ENCODE peak calls at places on chromosomes 16 and 17, in ten cellular contexts. R is cardiac muscle cell, H is lung, X is neural progenitor cell, Z is testis, T is sigmoid colon, O is fibroblast of lung, L is PC-9, J is uterus, B is IMR-90. V is an unnamed sample. For H3K4me1, the result is how much of the 10 kb centered on the place peaks cover.

GRCh38 chr17:74569392-74570003 is 2.2 kb upstream of the CD300H start:
- DNase-seq in R (peak), H (peak), X (no peak), Z (peak), T (no peak), O (peak), L (peak), J (peak), B (peak), V (peak)

GRCh38 chr17:34393401-34393800 is 30.4 kb upstream of the CCL1 start:
- DNase-seq in R (no peak), H (no peak), X (no peak), Z (no peak), T (no peak), O (no peak), L (no peak), J (no peak), B (no peak), V (no peak)

GRCh38 chr17:20234266-20234665 is 225.1 kb downstream of the SPECC1 start:
- DNase-seq in R (no peak), H (no peak), X (no peak), Z (no peak), T (no peak), O (no peak), L (no peak), J (no peak), B (no peak), V (no peak)

GRCh38 chr16:54620197-54620596 is 310.5 kb upstream of the IRX5 start:
- DNase-seq in R (no peak), H (no peak), X (no peak), Z (no peak), T (no peak), O (no peak), L (no peak), J (no peak), B (no peak), V (no peak)

GRCh38 chr16:5033256-5034166 is at the start of gene NAGPA:
- DNase-seq in R (peak), H (peak), X (peak), Z (peak), T (peak), O (peak), L (peak), J (peak), B (peak), V (peak)

GRCh38 chr16:56382901-56383355 is 42.4 kb downstream of the AMFR start:
- DNase-seq in R (peak), H (no peak), X (no peak), Z (no peak), T (no peak), O (peak), L (peak), J (no peak), B (peak), V (no peak)

GRCh38 chr16:9366048-9366969 is 274.9 kb downstream of the HAPSTR1 start:
- DNase-seq in R (no peak), H (no peak), X (no peak), Z (no peak), T (no peak), O (no peak), L (no peak), J (no peak), B (no peak), V (no peak)

GRCh38 chr17:38749222-38750043 is 1.3 kb upstream of the PCGF2 start:
- DNase-seq in R (peak), H (peak), X (peak), Z (peak), T (peak), O (peak), L (peak), J (peak), B (peak), V (peak)

GRCh38 chr17:56604691-56605090 is 11.2 kb downstream of the NOG start:
- DNase-seq in R (no peak), H (no peak), X (no peak), Z (no peak), T (no peak), O (no peak), L (peak), J (no peak), B (no peak), V (no peak)

GRCh38 chr17:42422412-42422957 is 571 bp downstream of the CAVIN1 start:
- DNase-seq in R (peak), H (no peak), X (peak), Z (no peak), T (peak), O (peak), L (peak), J (no peak), B (peak), V (no peak)

DNA sequence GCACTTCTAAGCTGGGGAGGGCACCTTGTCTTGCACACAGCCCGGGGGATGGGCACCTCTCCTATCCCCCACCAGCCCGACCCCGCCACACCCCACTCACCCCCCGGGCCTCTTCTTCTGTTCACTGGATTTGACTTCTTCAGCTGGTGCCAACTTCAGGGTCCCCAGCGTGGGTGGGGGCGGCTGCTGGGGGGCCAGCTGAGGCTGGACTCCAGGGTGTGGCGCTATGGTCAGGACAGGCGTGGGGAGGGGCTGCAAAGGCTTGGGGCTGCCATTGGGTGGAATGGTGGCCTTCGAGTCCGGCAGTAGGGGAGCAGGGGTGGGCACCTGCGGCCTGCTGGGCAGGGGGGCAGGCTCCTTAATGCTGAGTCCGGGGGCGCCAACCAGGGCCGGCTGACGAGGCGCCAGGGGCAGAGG is 6.1 kb downstream of the MNT start:
- DNase-seq in R (no peak), H (no peak), X (no peak), Z (no peak), T (peak), O (no peak), L (no peak), J (no peak), B (no peak), V (no peak)
- H3K4me1 ChIP-seq in R (under half), H (under half), X (under half), Z (half or more), T (half or more), O (under half), L (under half), J (half or more), B (under half), V (under half)

DNA sequence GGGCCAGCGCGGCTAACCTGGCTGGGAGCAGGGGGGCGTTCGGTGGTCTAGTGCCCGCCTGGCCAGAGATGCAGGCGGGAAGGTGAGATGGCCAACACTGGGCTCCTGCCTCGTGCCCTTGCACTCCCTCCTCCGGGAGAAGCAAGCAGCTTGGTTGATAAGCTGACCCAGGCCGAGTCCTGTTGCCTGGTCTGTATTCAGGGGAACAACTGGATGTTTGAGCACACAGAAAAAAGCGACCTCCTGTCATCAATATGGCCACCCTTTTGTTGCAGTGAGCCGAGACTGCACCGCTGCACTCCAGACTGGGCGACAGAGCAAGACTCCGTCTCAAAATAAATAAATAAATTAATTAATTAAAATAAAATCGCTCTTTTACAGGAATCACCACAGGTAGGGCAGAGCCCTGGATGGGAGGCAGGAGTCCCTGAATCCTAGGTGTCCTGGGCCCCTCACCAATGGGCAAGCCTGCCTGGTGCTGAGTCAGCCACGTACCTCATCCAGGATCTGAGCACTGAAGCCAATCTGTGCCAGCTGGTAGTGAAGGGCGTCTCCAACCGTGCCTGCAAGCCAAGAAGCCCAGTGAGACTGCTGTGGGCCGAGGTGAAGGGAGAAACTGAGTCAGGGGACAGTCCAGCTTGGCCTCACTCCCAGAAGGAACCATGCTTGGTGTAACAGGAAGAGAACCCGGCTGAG is 31.8 kb downstream of the HASPIN start:
- DNase-seq in R (no peak), H (no peak), X (no peak), Z (peak), T (no peak), O (no peak), L (no peak), J (no peak), B (no peak), V (no peak)
- H3K4me3 ChIP-seq in R (no peak), H (peak), X (peak), Z (peak), T (no peak), O (no peak), L (peak), J (no peak), B (no peak), V (no peak)

DNA sequence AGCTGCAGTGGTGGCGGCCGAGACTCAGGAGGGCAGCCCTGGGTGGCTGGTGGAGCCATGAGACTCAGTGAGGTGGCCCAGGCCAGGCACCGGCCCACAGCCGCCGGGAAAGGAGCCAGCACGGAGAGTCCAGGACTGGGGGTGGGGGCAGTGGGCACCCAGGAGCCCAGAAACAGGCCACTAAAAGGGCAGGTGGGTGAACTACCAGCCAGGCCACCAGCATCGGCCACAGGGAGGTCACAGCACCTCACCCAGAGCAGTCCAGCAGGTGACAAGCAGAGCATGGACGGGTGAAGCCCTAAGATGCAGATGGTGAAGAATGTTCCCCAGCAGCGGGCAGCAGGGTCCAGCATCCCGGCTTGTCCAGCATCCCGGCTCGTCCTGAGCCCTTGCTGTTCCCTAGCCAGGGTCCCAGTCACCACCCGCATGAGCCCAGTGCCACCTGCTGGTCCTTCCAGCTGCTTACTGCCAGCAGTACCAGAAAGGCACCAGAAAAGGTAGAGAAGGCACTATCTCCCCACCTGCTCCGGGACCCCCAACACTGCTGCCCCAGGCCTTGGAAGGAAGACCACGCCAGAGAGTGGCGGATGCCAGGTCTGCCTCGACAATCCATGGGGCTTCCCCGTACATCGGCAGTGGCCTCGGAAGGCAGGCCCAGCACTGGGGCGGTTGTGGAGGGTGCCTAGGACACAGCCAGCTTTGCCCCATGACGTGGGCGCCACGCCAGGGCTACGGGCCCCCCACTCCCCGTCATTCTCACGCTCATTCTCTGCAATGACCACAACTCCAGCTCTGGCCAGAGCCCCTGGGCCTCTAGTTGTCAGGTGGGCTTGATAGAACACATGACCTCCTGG is 1.6 kb downstream of the CENPX start:
- DNase-seq in R (peak), H (peak), X (peak), Z (peak), T (peak), O (peak), L (peak), J (peak), B (peak), V (peak)
- TF ChIP-seq CTCF in R (peak), H (peak), X (peak), Z (peak), T (peak), O (peak), L (peak), J (peak), B (peak), V (peak)

GRCh38 chr17:40113110-40113960 is 8.4 kb upstream of the MSL1 start:
- DNase-seq in R (peak), H (peak), X (peak), Z (peak), T (peak), O (peak), L (peak), J (peak), B (peak), V (peak)
- H3K4me1 ChIP-seq in R (under half), H (under half), X (under half), Z (half or more), T (half or more), O (under half), L (under half), J (under half), B (under half), V (half or more)

GRCh38 chr16:70529051-70529777 is 5.6 kb downstream of the SF3B3 start:
- DNase-seq in R (peak), H (no peak), X (no peak), Z (no peak), T (no peak), O (peak), L (peak), J (no peak), B (peak), V (no peak)

GRCh38 chr16:70523013-70523620 is at the start of gene COG4:
- DNase-seq in R (peak), H (peak), X (peak), Z (peak), T (peak), O (peak), L (peak), J (peak), B (peak), V (peak)

GRCh38 chr16:70523621-70524405 is at the start of gene SF3B3:
- DNase-seq in R (peak), H (peak), X (peak), Z (peak), T (peak), O (no peak), L (peak), J (peak), B (peak), V (peak)

GRCh38 chr16:70526403-70526802 is 2.8 kb downstream of the SF3B3 start:
- DNase-seq in R (no peak), H (no peak), X (no peak), Z (no peak), T (no peak), O (no peak), L (no peak), J (no peak), B (no peak), V (no peak)

DNA sequence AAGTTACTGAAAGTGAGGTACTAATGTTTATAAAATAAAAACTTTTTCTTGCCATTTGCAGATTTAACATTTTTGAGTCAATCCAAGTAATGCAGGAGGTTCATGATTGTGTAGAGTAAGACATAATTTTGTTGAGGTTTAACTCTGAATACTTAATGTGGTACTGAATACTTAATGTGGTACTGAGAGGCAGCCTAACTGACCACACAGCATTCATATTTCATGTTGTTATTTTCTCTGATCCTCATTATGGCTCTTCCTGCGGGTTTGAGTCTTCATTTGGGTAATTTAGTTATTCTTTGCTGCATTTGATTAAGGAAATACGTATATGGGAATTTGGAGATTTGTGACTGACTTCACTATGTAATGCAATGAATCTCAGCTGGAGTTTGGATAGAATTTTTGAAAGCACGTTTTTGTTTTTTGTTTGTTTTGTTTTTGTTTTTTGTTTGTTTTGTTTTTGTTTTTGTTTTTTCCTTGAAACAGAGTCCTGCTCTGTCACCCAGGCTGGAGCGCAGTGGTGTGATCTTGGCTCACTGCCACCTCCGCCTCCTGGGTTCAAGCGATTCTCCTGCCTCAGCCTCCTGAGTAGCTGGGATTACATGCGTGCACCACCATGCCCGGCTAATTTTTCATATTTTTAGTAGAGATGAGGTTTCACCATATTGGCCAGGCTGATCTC is 3.8 kb downstream of the SF3B3 start:
- DNase-seq in R (no peak), H (no peak), X (no peak), Z (no peak), T (no peak), O (no peak), L (no peak), J (no peak), B (no peak), V (no peak)
- H3K4me3 ChIP-seq in R (no peak), H (no peak), X (peak), Z (no peak), T (no peak), O (peak), L (no peak), J (no peak), B (no peak), V (no peak)

DNA sequence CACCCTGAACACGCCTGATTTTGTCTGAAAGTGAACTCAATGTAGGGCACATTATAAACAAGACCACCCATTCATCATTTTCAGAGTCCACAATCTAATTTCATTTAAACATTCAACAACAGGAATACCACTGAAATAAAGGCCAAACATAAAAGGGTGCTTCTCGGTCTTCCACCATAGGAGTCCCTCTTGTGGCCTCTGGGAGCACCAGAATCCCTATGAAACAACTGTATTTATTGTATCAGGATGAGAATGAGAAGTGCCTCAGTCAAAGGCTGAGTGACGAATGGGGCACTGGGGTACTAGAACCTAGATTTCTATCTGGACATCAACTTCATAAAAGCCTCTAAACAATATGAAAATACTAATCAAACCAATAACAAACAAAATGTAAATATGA is 40.4 kb downstream of the NXPH3 start:
- DNase-seq in R (peak), H (no peak), X (peak), Z (no peak), T (no peak), O (no peak), L (no peak), J (no peak), B (no peak), V (no peak)
- TF ChIP-seq CTCF in R (peak), H (no peak), X (peak), Z (no peak), T (peak), O (peak), L (peak), J (peak), B (peak), V (peak)

GRCh38 chr16:53054670-53055485 is at the start of gene CHD9:
- DNase-seq in R (peak), H (peak), X (peak), Z (peak), T (peak), O (peak), L (peak), J (peak), B (peak), V (peak)

GRCh38 chr16:53058441-53058840 is 3.6 kb downstream of the CHD9 start:
- DNase-seq in R (no peak), H (no peak), X (no peak), Z (no peak), T (peak), O (no peak), L (no peak), J (no peak), B (no peak), V (no peak)

GRCh38 chr16:53057658-53058057 is 2.9 kb downstream of the CHD9 start:
- DNase-seq in R (no peak), H (no peak), X (no peak), Z (no peak), T (peak), O (no peak), L (no peak), J (no peak), B (no peak), V (no peak)

GRCh38 chr16:53055603-53056527 is 1.1 kb downstream of the CHD9 start:
- DNase-seq in R (peak), H (peak), X (peak), Z (peak), T (peak), O (peak), L (no peak), J (peak), B (peak), V (no peak)

GRCh38 chr16:53056528-53056881 is 1.7 kb downstream of the CHD9 start:
- DNase-seq in R (peak), H (no peak), X (no peak), Z (no peak), T (peak), O (peak), L (no peak), J (no peak), B (peak), V (no peak)
- H3K4me1 ChIP-seq in R (under half), H (under half), X (under half), Z (under half), T (under half), O (under half), L (under half), J (under half), B (under half), V (under half)

GRCh38 chr16:66939366-66939765 is 4.0 kb downstream of the CES2 start:
- DNase-seq in R (no peak), H (no peak), X (no peak), Z (no peak), T (no peak), O (no peak), L (no peak), J (no peak), B (no peak), V (no peak)
- H3K4me3 ChIP-seq in R (no peak), H (no peak), X (no peak), Z (no peak), T (no peak), O (no peak), L (no peak), J (no peak), B (no peak), V (no peak)

DNA sequence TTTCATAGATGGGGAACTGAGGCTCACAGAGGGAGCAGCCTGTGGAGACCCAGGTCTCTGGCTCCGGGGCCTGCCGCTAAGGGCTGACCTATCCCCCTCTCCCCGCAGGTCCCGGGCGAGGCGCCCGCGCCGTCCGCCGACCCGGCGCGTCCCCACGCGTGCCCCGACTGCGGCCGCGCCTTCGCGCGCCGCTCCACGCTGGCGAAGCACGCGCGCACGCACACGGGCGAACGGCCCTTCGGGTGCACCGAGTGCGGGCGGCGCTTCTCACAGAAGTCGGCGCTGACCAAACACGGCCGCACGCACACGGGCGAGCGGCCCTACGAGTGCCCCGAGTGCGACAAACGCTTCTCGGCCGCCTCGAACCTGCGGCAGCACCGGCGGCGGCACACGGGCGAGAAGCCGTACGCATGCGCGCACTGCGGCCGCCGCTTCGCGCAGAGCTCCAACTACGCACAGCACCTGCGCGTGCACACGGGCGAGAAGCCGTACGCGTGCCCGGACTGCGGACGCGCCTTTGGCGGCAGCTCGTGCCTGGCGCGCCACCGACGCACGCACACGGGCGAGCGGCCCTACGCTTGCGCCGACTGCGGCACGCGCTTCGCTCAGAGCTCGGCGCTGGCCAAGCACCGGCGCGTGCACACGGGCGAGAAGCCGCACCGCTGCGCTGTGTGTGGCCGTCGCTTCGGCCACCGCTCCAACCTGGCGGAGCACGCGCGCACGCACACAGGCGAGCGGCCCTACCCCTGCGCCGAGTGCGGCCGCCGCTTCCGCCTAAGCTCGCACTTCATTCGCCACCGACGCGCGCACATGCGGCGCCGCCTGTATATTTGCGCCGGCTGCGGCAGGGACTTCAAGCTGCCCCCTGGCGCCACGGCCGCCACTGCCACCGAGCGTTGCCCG is 10.3 kb downstream of the ZNF771 start:
- DNase-seq in R (peak), H (peak), X (peak), Z (peak), T (peak), O (peak), L (peak), J (peak), B (peak), V (peak)
- TF ChIP-seq CTCF in R (no peak), H (no peak), X (peak), Z (no peak), T (no peak), O (no peak), L (no peak), J (peak), B (no peak), V (no peak)

V was measured in tibial artery.